ENCODE peak calls at places on chromosome 15, in eight cellular contexts. One of them, this sample, is unnamed.

GRCh38 chr15:65528461-65529060 is 1.7 kb upstream of the HACD3 start:
- DNase-seq in GM18507: no peak
- DNase-seq in EH: no peak
- DNase-seq in OCI-LY7: no peak
- DNase-seq in anterior cingulate cortex: no peak
- DNase-seq in activated CD8-positive, alpha-beta T cell treated with anti-CD3 and anti-CD28 coated beads, Interleukin-2, amount 10 ng/mL, durations not matched to agents 7 days and 5 days: peak; percentile 22
- DNase-seq in NCI-H2171 treated with DMSO at 0.1 percent for 48 hours: no peak
- DNase-seq in MV-4-11: no peak
- DNase-seq in this sample: no peak

GRCh38 chr15:82129769-82130168 is 84.0 kb upstream of the MEX3B start:
- DNase-seq in GM18507: no peak
- DNase-seq in EH: peak; percentile 96
- DNase-seq in OCI-LY7: no peak
- DNase-seq in anterior cingulate cortex: no peak
- DNase-seq in activated CD8-positive, alpha-beta T cell treated with anti-CD3 and anti-CD28 coated beads, Interleukin-2, amount 10 ng/mL, durations not matched to agents 7 days and 5 days: no peak
- DNase-seq in NCI-H2171 treated with DMSO at 0.1 percent for 48 hours: no peak
- DNase-seq in MV-4-11: peak; percentile 52
- DNase-seq in this sample: no peak

GRCh38 chr15:69317392-69317841 is 18.7 kb downstream of the PAQR5 start:
- DNase-seq in GM18507: no peak
- DNase-seq in EH: no peak
- DNase-seq in OCI-LY7: no peak
- DNase-seq in anterior cingulate cortex: no peak
- DNase-seq in activated CD8-positive, alpha-beta T cell treated with anti-CD3 and anti-CD28 coated beads, Interleukin-2, amount 10 ng/mL, durations not matched to agents 7 days and 5 days: no peak
- DNase-seq in NCI-H2171 treated with DMSO at 0.1 percent for 48 hours: no peak
- DNase-seq in MV-4-11: no peak
- DNase-seq in this sample: no peak

GRCh38 chr15:41950505-41950904 is 21.9 kb downstream of the EHD4 start:
- DNase-seq in GM18507: no peak
- DNase-seq in EH: no peak
- DNase-seq in OCI-LY7: no peak
- DNase-seq in anterior cingulate cortex: no peak
- DNase-seq in activated CD8-positive, alpha-beta T cell treated with anti-CD3 and anti-CD28 coated beads, Interleukin-2, amount 10 ng/mL, durations not matched to agents 7 days and 5 days: no peak
- DNase-seq in NCI-H2171 treated with DMSO at 0.1 percent for 48 hours: no peak
- DNase-seq in MV-4-11: no peak
- DNase-seq in this sample: no peak

GRCh38 chr15:77143606-77144005 is 72.7 kb upstream of the TSPAN3 start:
- DNase-seq in GM18507: no peak
- DNase-seq in EH: peak; percentile 42
- DNase-seq in OCI-LY7: no peak
- DNase-seq in anterior cingulate cortex: no peak
- DNase-seq in activated CD8-positive, alpha-beta T cell treated with anti-CD3 and anti-CD28 coated beads, Interleukin-2, amount 10 ng/mL, durations not matched to agents 7 days and 5 days: no peak
- DNase-seq in NCI-H2171 treated with DMSO at 0.1 percent for 48 hours: no peak
- DNase-seq in MV-4-11: no peak
- DNase-seq in this sample: no peak

GRCh38 chr15:67446449-67446848 is 74.5 kb upstream of the C15orf61 start:
- DNase-seq in GM18507: no peak
- DNase-seq in EH: no peak
- DNase-seq in OCI-LY7: no peak
- DNase-seq in anterior cingulate cortex: no peak
- DNase-seq in activated CD8-positive, alpha-beta T cell treated with anti-CD3 and anti-CD28 coated beads, Interleukin-2, amount 10 ng/mL, durations not matched to agents 7 days and 5 days: no peak
- DNase-seq in NCI-H2171 treated with DMSO at 0.1 percent for 48 hours: no peak
- DNase-seq in MV-4-11: no peak
- DNase-seq in this sample: no peak

GRCh38 chr15:96108405-96108804 is 222.1 kb upstream of the NR2F2 start:
- DNase-seq in GM18507: no peak
- DNase-seq in EH: no peak
- DNase-seq in OCI-LY7: no peak
- DNase-seq in anterior cingulate cortex: no peak
- DNase-seq in activated CD8-positive, alpha-beta T cell treated with anti-CD3 and anti-CD28 coated beads, Interleukin-2, amount 10 ng/mL, durations not matched to agents 7 days and 5 days: no peak
- DNase-seq in NCI-H2171 treated with DMSO at 0.1 percent for 48 hours: no peak
- DNase-seq in MV-4-11: no peak
- DNase-seq in this sample: no peak

GRCh38 chr15:75843618-75844610 is 667 bp downstream of the UBE2Q2 start:
- DNase-seq in GM18507: peak; percentile 25
- DNase-seq in EH: peak; percentile 63
- DNase-seq in OCI-LY7: peak; percentile 64
- DNase-seq in anterior cingulate cortex: peak; percentile 67
- DNase-seq in activated CD8-positive, alpha-beta T cell treated with anti-CD3 and anti-CD28 coated beads, Interleukin-2, amount 10 ng/mL, durations not matched to agents 7 days and 5 days: peak; percentile 56
- DNase-seq in NCI-H2171 treated with DMSO at 0.1 percent for 48 hours: peak; percentile 86
- DNase-seq in MV-4-11: no peak
- DNase-seq in this sample: peak; percentile 48

GRCh38 chr15:55183679-55184078 is 13.1 kb downstream of the RSL24D1 start:
- DNase-seq in GM18507: no peak
- DNase-seq in EH: peak; percentile 15
- DNase-seq in OCI-LY7: no peak
- DNase-seq in anterior cingulate cortex: no peak
- DNase-seq in activated CD8-positive, alpha-beta T cell treated with anti-CD3 and anti-CD28 coated beads, Interleukin-2, amount 10 ng/mL, durations not matched to agents 7 days and 5 days: no peak
- DNase-seq in NCI-H2171 treated with DMSO at 0.1 percent for 48 hours: no peak
- DNase-seq in MV-4-11: no peak
- DNase-seq in this sample: no peak

GRCh38 chr15:70741677-70742293 is 21.6 kb downstream of the UACA start:
- DNase-seq in GM18507: no peak
- DNase-seq in EH: peak; percentile 61
- DNase-seq in OCI-LY7: no peak
- DNase-seq in anterior cingulate cortex: no peak
- DNase-seq in activated CD8-positive, alpha-beta T cell treated with anti-CD3 and anti-CD28 coated beads, Interleukin-2, amount 10 ng/mL, durations not matched to agents 7 days and 5 days: no peak
- DNase-seq in NCI-H2171 treated with DMSO at 0.1 percent for 48 hours: peak; percentile 56
- DNase-seq in MV-4-11: peak; percentile 58
- DNase-seq in this sample: no peak

GRCh38 chr15:29616512-29616911 is 205.8 kb downstream of the TJP1 start:
- DNase-seq in GM18507: no peak
- DNase-seq in EH: peak; percentile 29
- DNase-seq in OCI-LY7: no peak
- DNase-seq in anterior cingulate cortex: no peak
- DNase-seq in activated CD8-positive, alpha-beta T cell treated with anti-CD3 and anti-CD28 coated beads, Interleukin-2, amount 10 ng/mL, durations not matched to agents 7 days and 5 days: no peak
- DNase-seq in NCI-H2171 treated with DMSO at 0.1 percent for 48 hours: no peak
- DNase-seq in MV-4-11: peak; percentile 26
- DNase-seq in this sample: no peak

GRCh38 chr15:28896944-28897343 is 11.2 kb downstream of the APBA2 start:
- DNase-seq in GM18507: no peak
- DNase-seq in EH: peak; percentile 95
- DNase-seq in OCI-LY7: no peak
- DNase-seq in anterior cingulate cortex: no peak
- DNase-seq in activated CD8-positive, alpha-beta T cell treated with anti-CD3 and anti-CD28 coated beads, Interleukin-2, amount 10 ng/mL, durations not matched to agents 7 days and 5 days: no peak
- DNase-seq in NCI-H2171 treated with DMSO at 0.1 percent for 48 hours: no peak
- DNase-seq in MV-4-11: no peak
- DNase-seq in this sample: no peak

GRCh38 chr15:92167413-92167950 is 226.2 kb upstream of the ST8SIA2 start:
- DNase-seq in GM18507: no peak
- DNase-seq in EH: no peak
- DNase-seq in OCI-LY7: no peak
- DNase-seq in anterior cingulate cortex: no peak
- DNase-seq in activated CD8-positive, alpha-beta T cell treated with anti-CD3 and anti-CD28 coated beads, Interleukin-2, amount 10 ng/mL, durations not matched to agents 7 days and 5 days: no peak
- DNase-seq in NCI-H2171 treated with DMSO at 0.1 percent for 48 hours: no peak
- DNase-seq in MV-4-11: no peak
- DNase-seq in this sample: no peak

GRCh38 chr15:90040618-90041017 is 39.5 kb downstream of the ZNF710 start:
- DNase-seq in GM18507: no peak
- DNase-seq in EH: no peak
- DNase-seq in OCI-LY7: no peak
- DNase-seq in anterior cingulate cortex: no peak
- DNase-seq in activated CD8-positive, alpha-beta T cell treated with anti-CD3 and anti-CD28 coated beads, Interleukin-2, amount 10 ng/mL, durations not matched to agents 7 days and 5 days: no peak
- DNase-seq in NCI-H2171 treated with DMSO at 0.1 percent for 48 hours: no peak
- DNase-seq in MV-4-11: no peak
- DNase-seq in this sample: no peak

GRCh38 chr15:63940956-63941620 is 105.2 kb downstream of the DAPK2 start:
- DNase-seq in GM18507: no peak
- DNase-seq in EH: no peak
- DNase-seq in OCI-LY7: no peak
- DNase-seq in anterior cingulate cortex: no peak
- DNase-seq in activated CD8-positive, alpha-beta T cell treated with anti-CD3 and anti-CD28 coated beads, Interleukin-2, amount 10 ng/mL, durations not matched to agents 7 days and 5 days: no peak
- DNase-seq in NCI-H2171 treated with DMSO at 0.1 percent for 48 hours: peak; percentile 95
- DNase-seq in MV-4-11: no peak
- DNase-seq in this sample: no peak